ENCODE peak calls at places on chromosomes 16 and 17, in five cellular contexts. L is esophagus muscularis mucosa, F is A549, Y is transverse colon, P is H1. Z is an unnamed sample.

GRCh38 chr16:47142469-47143328 is 1.0 kb downstream of the NETO2 start:
- DNase-seq in F (peak), P (no peak), Y (peak), L (no peak), Z (peak)

GRCh38 chr16:60905806-60906205 is 1130.4 kb downstream of the CDH8 start:
- DNase-seq in P (no peak), Y (no peak), F (no peak), L (no peak), Z (no peak)

GRCh38 chr16:20851601-20852000 is 45.3 kb downstream of the REXO5 start:
- DNase-seq in Y (peak), L (peak), P (no peak), F (peak), Z (peak)

GRCh38 chr17:65604070-65604469 is 42.6 kb upstream of the AXIN2 start:
- DNase-seq in P (no peak), Y (no peak), L (no peak), F (no peak), Z (no peak)

GRCh38 chr16:14364386-14365199 is 265.5 kb downstream of the PARN start:
- DNase-seq in P (no peak), L (no peak), Y (no peak), F (peak), Z (peak)

GRCh38 chr17:65346166-65346565 is 209.0 kb downstream of the RGS9 start:
- DNase-seq in Y (no peak), F (no peak), L (no peak), P (no peak), Z (no peak)

GRCh38 chr16:23433261-23433920 is 19.6 kb downstream of the COG7 start:
- DNase-seq in Y (peak), L (no peak), P (no peak), F (no peak), Z (peak)

GRCh38 chr16:8763899-8764298 is 33.5 kb downstream of the TMEM186 start:
- DNase-seq in L (no peak), P (no peak), Y (no peak), F (no peak), Z (no peak)

GRCh38 chr16:58346831-58347371 is 45.4 kb upstream of the GINS3 start:
- DNase-seq in P (no peak), Y (no peak), F (no peak), L (no peak), Z (no peak)

GRCh38 chr17:56172517-56172982 is 19.3 kb downstream of the ANKFN1 start:
- DNase-seq in P (no peak), F (no peak), Y (no peak), L (no peak), Z (no peak)

GRCh38 chr17:64385187-64386083 is 5.2 kb downstream of the PECAM1 start:
- DNase-seq in P (no peak), F (peak), L (no peak), Y (peak), Z (no peak)

GRCh38 chr17:77433385-77434135 is 292.8 kb downstream of the SEC14L1 start:
- DNase-seq in P (no peak), F (no peak), L (no peak), Y (no peak), Z (no peak)

GRCh38 chr16:70381604-70382342 is 35.1 kb downstream of the DDX19A start:
- DNase-seq in L (peak), P (no peak), F (no peak), Y (no peak), Z (no peak)

GRCh38 chr16:70383421-70383960 is 36.8 kb downstream of the DDX19A start:
- DNase-seq in P (no peak), Y (no peak), L (no peak), F (no peak), Z (no peak)

GRCh38 chr16:70380205-70380918 is 33.7 kb downstream of the DDX19A start:
- DNase-seq in Y (peak), F (peak), L (no peak), P (no peak), Z (peak)

GRCh38 chr16:70378869-70379493 is 32.3 kb downstream of the DDX19A start:
- DNase-seq in F (no peak), Y (no peak), L (no peak), P (no peak), Z (no peak)

GRCh38 chr16:70380919-70381603 is 34.4 kb downstream of the DDX19A start:
- DNase-seq in L (peak), P (peak), F (peak), Y (peak), Z (peak)
- TF ChIP-seq EP300 in L (no peak), P (no peak), F (no peak), Y (no peak), Z (no peak)

GRCh38 chr17:4161560-4162221 is 18.7 kb downstream of the CYB5D2 start:
- DNase-seq in P (no peak), L (no peak), Y (no peak), F (no peak), Z (no peak)

GRCh38 chr17:4159761-4160160 is 16.8 kb downstream of the CYB5D2 start:
- DNase-seq in Y (no peak), P (no peak), F (no peak), L (no peak), Z (no peak)

GRCh38 chr17:4162366-4162765 is 19.4 kb downstream of the CYB5D2 start:
- DNase-seq in Y (no peak), L (no peak), F (no peak), P (no peak), Z (no peak)

GRCh38 chr17:4160294-4160859 is 17.4 kb downstream of the CYB5D2 start:
- DNase-seq in Y (no peak), F (no peak), L (no peak), P (no peak), Z (no peak)

DNA sequence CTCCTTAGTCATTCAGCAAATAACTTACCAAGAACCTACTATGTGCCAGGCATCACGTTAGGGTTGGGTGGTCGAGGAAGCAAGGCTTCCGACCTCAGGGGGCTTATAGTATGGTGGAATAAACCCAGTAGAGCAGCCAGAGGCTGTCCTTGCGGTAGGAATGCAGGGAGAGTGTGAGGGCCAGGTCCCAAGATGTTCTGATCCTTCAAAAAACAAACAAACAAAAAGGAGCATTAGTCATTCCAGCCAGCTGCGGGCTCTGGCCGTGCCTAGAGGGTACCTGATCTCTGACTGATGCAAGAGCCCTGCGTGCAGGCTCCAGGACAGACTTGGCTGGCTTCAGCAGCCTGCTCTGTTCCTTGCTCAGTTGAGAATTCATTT is 18.2 kb downstream of the CYB5D2 start:
- DNase-seq in P (peak), Y (no peak), L (no peak), F (peak), Z (peak)
- TF ChIP-seq CTCF in P (no peak), Y (no peak), L (no peak), F (no peak), Z (no peak)

GRCh38 chr16:56610017-56610608 is 1.7 kb downstream of the MT2A start:
- DNase-seq in L (no peak), Y (peak), P (no peak), F (peak), Z (peak)
- TF ChIP-seq EP300 in L (peak), Y (no peak), P (no peak), F (no peak), Z (peak)

DNA sequence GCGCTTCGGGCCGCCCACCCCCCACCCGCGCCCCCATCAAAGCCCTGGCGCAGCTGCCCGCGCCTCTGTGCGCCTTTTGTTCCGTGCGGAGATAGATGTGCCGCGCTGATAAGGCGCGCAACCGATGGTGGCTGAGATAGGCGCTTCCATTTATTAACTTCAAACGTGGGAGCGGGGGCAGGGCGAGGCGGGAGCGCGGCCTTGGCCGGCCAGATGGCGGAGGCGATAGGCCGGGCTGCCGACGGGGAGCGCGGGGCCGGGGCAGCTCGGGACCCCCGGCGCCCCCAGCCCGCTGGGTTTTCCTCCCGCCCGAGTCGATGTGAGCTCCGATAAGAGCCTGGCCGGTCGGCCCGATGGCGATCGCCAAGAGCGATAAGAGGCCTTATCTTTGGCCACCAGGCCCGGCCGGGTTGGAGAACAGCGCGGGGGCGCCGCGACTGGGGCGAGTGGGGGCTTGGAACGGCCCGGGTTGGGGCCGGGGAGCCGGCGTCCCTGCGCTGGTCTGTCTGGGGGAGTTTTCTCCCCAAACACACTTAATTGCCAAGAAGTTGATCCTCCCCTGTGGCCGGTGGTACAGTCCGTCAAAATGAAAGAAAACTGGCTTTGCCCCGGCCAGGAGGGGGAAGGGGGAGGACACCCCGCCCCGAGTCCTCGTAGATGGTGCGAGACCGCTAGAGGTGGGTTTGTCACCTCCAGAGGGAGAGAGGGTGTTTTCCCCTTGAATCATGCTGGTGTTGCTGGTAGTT is 2.7 kb downstream of the ZFPM1 start:
- DNase-seq in Y (peak), F (peak), L (no peak), P (no peak), Z (peak)
- TF ChIP-seq CTCF in Y (no peak), F (peak), L (no peak), P (no peak), Z (no peak)

GRCh38 chr16:72740346-72740745 is 307.6 kb downstream of the ZFHX3 start:
- DNase-seq in F (no peak), L (no peak), Y (no peak), P (no peak), Z (no peak)
- TF ChIP-seq EP300 in F (no peak), L (no peak), Y (no peak), P (no peak), Z (no peak)

GRCh38 chr17:54901230-54901847 is 687 bp downstream of the TOM1L1 start:
- DNase-seq in Y (peak), P (no peak), L (no peak), F (peak), Z (no peak)

GRCh38 chr17:54899721-54900456 is 763 bp upstream of the TOM1L1 start:
- DNase-seq in L (no peak), Y (no peak), P (peak), F (no peak), Z (no peak)

GRCh38 chr17:54899201-54899600 is 1.5 kb upstream of the TOM1L1 start:
- DNase-seq in F (no peak), L (no peak), P (no peak), Y (no peak), Z (no peak)

GRCh38 chr17:54902017-54902416 is 1.4 kb downstream of the TOM1L1 start:
- DNase-seq in Y (no peak), F (no peak), L (no peak), P (no peak), Z (no peak)

GRCh38 chr17:54900457-54901229 is at the start of gene TOM1L1:
- DNase-seq in L (no peak), P (peak), F (peak), Y (peak), Z (peak)
- TF ChIP-seq CTCF in L (peak), P (peak), F (no peak), Y (peak), Z (no peak)

GRCh38 chr17:40548982-40549680 is 16.1 kb downstream of the CCR7 start:
- DNase-seq in Y (peak), P (no peak), F (peak), L (peak), Z (peak)

GRCh38 chr17:40551874-40552768 is 13.2 kb downstream of the CCR7 start:
- DNase-seq in L (peak), Y (peak), F (peak), P (no peak), Z (peak)

GRCh38 chr17:40552806-40553693 is 12.2 kb downstream of the CCR7 start:
- DNase-seq in P (no peak), L (peak), F (no peak), Y (no peak), Z (peak)

GRCh38 chr17:40550608-40551007 is 14.7 kb downstream of the CCR7 start:
- DNase-seq in L (peak), F (peak), P (no peak), Y (peak), Z (peak)

GRCh38 chr17:40551091-40551873 is 14.0 kb downstream of the CCR7 start:
- DNase-seq in Y (peak), L (peak), F (peak), P (no peak), Z (peak)
- TF ChIP-seq EP300 in Y (no peak), L (no peak), F (peak), P (no peak), Z (peak)

GRCh38 chr17:9893606-9894005 is 11.5 kb downstream of the RCVRN start:
- DNase-seq in P (no peak), Y (no peak), F (no peak), L (no peak), Z (no peak)

GRCh38 chr17:9887521-9887920 is 17.6 kb downstream of the RCVRN start:
- DNase-seq in P (no peak), L (no peak), Y (no peak), F (peak), Z (no peak)

GRCh38 chr17:9886141-9886930 is 18.7 kb downstream of the RCVRN start:
- DNase-seq in L (no peak), Y (no peak), F (no peak), P (no peak), Z (no peak)

GRCh38 chr17:9895923-9896322 is 9.1 kb downstream of the RCVRN start:
- DNase-seq in L (no peak), Y (no peak), F (no peak), P (no peak), Z (no peak)

GRCh38 chr17:9890124-9890523 is 14.9 kb downstream of the RCVRN start:
- DNase-seq in F (peak), Y (no peak), L (no peak), P (peak), Z (no peak)
- TF ChIP-seq CTCF in F (peak), Y (no peak), L (peak), P (peak), Z (no peak)